ENCODE peak calls at places on chromosomes 12 and 14, in nine cellular contexts. N, J, K, D, V, G, U, B and M are unnamed samples.

GRCh38 chr12:8827551-8828347 is 5.3 kb downstream of the A2ML1 start:
- DNase-seq in N (no peak), J (no peak), K (no peak), D (no peak), V (no peak), G (no peak), U (no peak), B (no peak), M (no peak)

GRCh38 chr14:96631621-96632362 is 129.6 kb downstream of the PAPOLA start:
- DNase-seq in N (no peak), J (no peak), K (no peak), D (no peak), V (no peak), G (no peak), U (no peak), B (no peak), M (no peak)

GRCh38 chr12:111312708-111313107 is 56.2 kb downstream of the PHETA1 start:
- DNase-seq in N (no peak), J (no peak), K (no peak), D (no peak), V (no peak), G (no peak), U (no peak), B (peak), M (no peak)

GRCh38 chr14:35215110-35215872 is 76.9 kb upstream of the PSMA6 start:
- DNase-seq in N (no peak), J (no peak), K (no peak), D (no peak), V (peak), G (peak), U (peak), B (peak), M (peak)

GRCh38 chr12:98788396-98788795 is 143.3 kb downstream of the APAF1 start:
- DNase-seq in N (no peak), J (no peak), K (no peak), D (no peak), V (no peak), G (no peak), U (no peak), B (no peak), M (no peak)

GRCh38 chr14:91307652-91308051 is 63.1 kb upstream of the GPR68 start:
- DNase-seq in N (no peak), J (no peak), K (no peak), D (no peak), V (no peak), G (no peak), U (no peak), B (no peak), M (no peak)

GRCh38 chr14:56324831-56325230 is 206.6 kb downstream of the PELI2 start:
- DNase-seq in N (no peak), J (no peak), K (no peak), D (no peak), V (no peak), G (peak), U (no peak), B (no peak), M (peak)

GRCh38 chr14:76666746-76667145 is 94.5 kb upstream of the VASH1 start:
- DNase-seq in N (no peak), J (no peak), K (no peak), D (no peak), V (no peak), G (no peak), U (no peak), B (no peak), M (no peak)

GRCh38 chr12:76790564-76791552 is 26.9 kb downstream of the ZDHHC17 start:
- DNase-seq in N (no peak), J (no peak), K (no peak), D (no peak), V (peak), G (peak), U (peak), B (peak), M (no peak)

GRCh38 chr14:32669416-32669815 is 269.3 kb upstream of the NPAS3 start:
- DNase-seq in N (no peak), J (no peak), K (no peak), D (no peak), V (no peak), G (no peak), U (no peak), B (peak), M (no peak)

GRCh38 chr12:107404981-107405380 is 280.6 kb upstream of the PWP1 start:
- DNase-seq in N (no peak), J (peak), K (no peak), D (no peak), V (peak), G (no peak), U (peak), B (peak), M (no peak)

GRCh38 chr12:124517260-124518050 is 50.0 kb downstream of the NCOR2 start:
- DNase-seq in N (no peak), J (no peak), K (no peak), D (peak), V (peak), G (peak), U (peak), B (peak), M (no peak)

GRCh38 chr12:30968211-30968610 is 41.7 kb downstream of the TSPAN11 start:
- DNase-seq in N (no peak), J (no peak), K (no peak), D (no peak), V (no peak), G (no peak), U (no peak), B (no peak), M (no peak)

GRCh38 chr12:130236421-130236820 is 74.2 kb downstream of the FZD10 start:
- DNase-seq in N (no peak), J (no peak), K (no peak), D (no peak), V (no peak), G (no peak), U (no peak), B (no peak), M (no peak)

GRCh38 chr12:47226199-47226598 is 146.4 kb upstream of the AMIGO2 start:
- DNase-seq in N (no peak), J (no peak), K (no peak), D (no peak), V (no peak), G (no peak), U (no peak), B (no peak), M (no peak)

GRCh38 chr12:132525011-132525832 is 35.3 kb downstream of the FBRSL1 start:
- DNase-seq in N (no peak), J (no peak), K (no peak), D (no peak), V (no peak), G (no peak), U (no peak), B (no peak), M (no peak)

GRCh38 chr14:79842270-79842669 is 369.0 kb downstream of the DIO2 start:
- DNase-seq in N (no peak), J (no peak), K (no peak), D (no peak), V (peak), G (peak), U (no peak), B (peak), M (no peak)

GRCh38 chr12:89472508-89472907 is 52.1 kb downstream of the GALNT4 start:
- DNase-seq in N (no peak), J (no peak), K (no peak), D (no peak), V (no peak), G (peak), U (no peak), B (peak), M (no peak)